ENCODE peak calls at places on chromosomes 5 and 9, in five cellular contexts. H, N, W, L and C are unnamed samples.

GRCh38 chr5:137294604-137295003 is 204.5 kb downstream of the SPOCK1 start:
- DNase-seq in H (no peak), L (no peak), N (no peak), W (no peak), C (no peak)

GRCh38 chr5:115775999-115776398 is 40.5 kb downstream of the CDO1 start:
- DNase-seq in N (no peak), W (no peak), H (no peak), L (no peak), C (no peak)

GRCh38 chr9:130570200-130570599 is 9.2 kb upstream of the FUBP3 start:
- DNase-seq in L (no peak), H (no peak), W (peak), N (no peak), C (peak)

GRCh38 chr5:51468196-51468595 is 84.9 kb downstream of the ISL1 start:
- DNase-seq in N (no peak), L (no peak), W (peak), H (no peak), C (no peak)

GRCh38 chr5:137114529-137114928 is 384.6 kb downstream of the SPOCK1 start:
- DNase-seq in L (peak), H (no peak), N (no peak), W (no peak), C (no peak)

GRCh38 chr9:137828527-137829259 is 48.9 kb upstream of the CACNA1B start:
- DNase-seq in W (no peak), H (no peak), L (peak), N (peak), C (no peak)

GRCh38 chr9:88925471-88925870 is 65.8 kb upstream of the S1PR3 start:
- DNase-seq in N (no peak), L (no peak), W (no peak), H (no peak), C (no peak)

GRCh38 chr5:103473725-103474124 is 88.9 kb downstream of the NUDT12 start:
- DNase-seq in H (no peak), L (no peak), N (no peak), W (no peak), C (no peak)

GRCh38 chr9:124708633-124709032 is 62.5 kb downstream of the NR6A1 start:
- DNase-seq in H (no peak), N (no peak), W (no peak), L (peak), C (no peak)

GRCh38 chr5:151151793-151152192 is 5.8 kb downstream of the ANXA6 start:
- DNase-seq in W (no peak), N (peak), L (no peak), H (no peak), C (no peak)

GRCh38 chr5:177133119-177133844 is at the start of gene NSD1:
- DNase-seq in W (peak), L (peak), H (peak), N (peak), C (no peak)

GRCh38 chr9:129323999-129324553 is 146.0 kb upstream of the IER5L start:
- DNase-seq in L (no peak), W (no peak), N (no peak), H (no peak), C (no peak)

GRCh38 chr5:4104831-4105597 is 509.4 kb downstream of the IRX1 start:
- DNase-seq in N (no peak), W (no peak), H (no peak), L (no peak), C (no peak)

GRCh38 chr9:70367305-70367930 is 47.0 kb downstream of the KLF9 start:
- DNase-seq in L (no peak), N (no peak), W (no peak), H (no peak), C (no peak)

GRCh38 chr9:22204240-22204639 is 195.1 kb upstream of the CDKN2B start:
- DNase-seq in N (no peak), L (no peak), W (no peak), H (no peak), C (no peak)

GRCh38 chr9:16996901-16997491 is 126.5 kb upstream of the BNC2 start:
- DNase-seq in N (no peak), L (no peak), W (no peak), H (no peak), C (no peak)

GRCh38 chr9:99594056-99594780 is 227.5 kb upstream of the NR4A3 start:
- DNase-seq in W (no peak), H (no peak), N (no peak), L (no peak), C (no peak)

GRCh38 chr5:107219993-107220392 is 450.7 kb downstream of the EFNA5 start:
- DNase-seq in H (no peak), W (no peak), L (no peak), N (no peak), C (no peak)

GRCh38 chr5:154757647-154758406 is 2.6 kb downstream of the LARP1 start:
- DNase-seq in L (no peak), H (peak), W (no peak), N (no peak), C (no peak)

GRCh38 chr5:27129926-27130325 is 91.5 kb upstream of the CDH9 start:
- DNase-seq in N (no peak), W (no peak), L (no peak), H (no peak), C (no peak)

GRCh38 chr9:16824545-16825041 is 45.9 kb downstream of the BNC2 start:
- DNase-seq in H (no peak), N (no peak), W (no peak), L (peak), C (no peak)

GRCh38 chr9:17380126-17380861 is 198.6 kb upstream of the SH3GL2 start:
- DNase-seq in N (no peak), H (no peak), L (no peak), W (no peak), C (no peak)